ENCODE peak calls at places on chromosomes 7 and 10, in five cellular contexts. E, C, Z, L and G are unnamed samples.

GRCh38 chr10:88892223-88892967 is 12.3 kb downstream of the STAMBPL1 start:
- DNase-seq in Z (no peak), L (no peak), E (no peak), C (no peak), G (no peak)

GRCh38 chr10:48533951-48534720 is 70.7 kb downstream of the ARHGAP22 start:
- DNase-seq in E (no peak), Z (no peak), C (no peak), L (no peak), G (no peak)

GRCh38 chr10:70272925-70273316 is 10.9 kb downstream of the NPFFR1 start:
- DNase-seq in L (peak; percentile 37), Z (peak; percentile 73), E (no peak), C (peak; percentile 11), G (no peak)

GRCh38 chr7:7639847-7640220 is 718 bp upstream of the UMAD1 start:
- DNase-seq in L (peak; percentile 29), Z (peak; percentile 71), E (no peak), C (no peak), G (no peak)

GRCh38 chr7:77426521-77427051 is 10.4 kb upstream of the GSAP start:
- DNase-seq in L (no peak), Z (no peak), C (no peak), E (no peak), G (no peak)

GRCh38 chr7:25727876-25728275 is 424.1 kb upstream of the NFE2L3 start:
- DNase-seq in L (no peak), Z (no peak), E (no peak), C (no peak), G (no peak)

GRCh38 chr7:95758187-95758586 is 14.2 kb upstream of the DYNC1I1 start:
- DNase-seq in L (no peak), Z (no peak), E (no peak), C (no peak), G (no peak)

GRCh38 chr7:16801111-16801542 is 3.7 kb downstream of the AGR2 start:
- DNase-seq in E (no peak), C (no peak), Z (peak; percentile 43), L (peak; percentile 80), G (no peak)

GRCh38 chr10:28155726-28156125 is 147.1 kb downstream of the MPP7 start:
- DNase-seq in Z (no peak), L (no peak), E (no peak), C (no peak), G (no peak)

GRCh38 chr7:43105521-43106120 is 6.8 kb upstream of the HECW1 start:
- DNase-seq in E (no peak), Z (no peak), C (no peak), L (no peak), G (no peak)

GRCh38 chr7:69962077-69962855 is 364.0 kb downstream of the AUTS2 start:
- DNase-seq in E (peak; percentile 13), Z (no peak), C (no peak), L (no peak), G (no peak)

GRCh38 chr10:2782265-2782664 is 285.1 kb upstream of the PFKP start:
- DNase-seq in Z (no peak), L (no peak), E (no peak), C (no peak), G (no peak)

GRCh38 chr7:33494473-33494872 is 365.1 kb downstream of the BBS9 start:
- DNase-seq in C (no peak), E (no peak), Z (no peak), L (no peak), G (no peak)

GRCh38 chr7:155277385-155277994 is 20.2 kb upstream of the INSIG1 start:
- DNase-seq in Z (no peak), E (no peak), C (no peak), L (no peak), G (no peak)

GRCh38 chr10:43255644-43256431 is 11.0 kb downstream of the RASGEF1A start:
- DNase-seq in L (peak; percentile 34), Z (peak; percentile 68), C (no peak), E (no peak), G (no peak)

GRCh38 chr7:156209087-156209486 is 396.8 kb upstream of the SHH start:
- DNase-seq in L (no peak), E (no peak), C (no peak), Z (no peak), G (no peak)

GRCh38 chr7:27605689-27606269 is 56.9 kb downstream of the HIBADH start:
- DNase-seq in C (no peak), E (no peak), Z (peak; percentile 28), L (peak; percentile 55), G (no peak)

GRCh38 chr10:88032566-88032965 is 169.1 kb downstream of the PTEN start:
- DNase-seq in Z (no peak), E (no peak), L (no peak), C (no peak), G (no peak)

GRCh38 chr7:142485617-142486226 is 227.9 kb upstream of the PRSS58 start:
- DNase-seq in C (no peak), Z (no peak), L (peak; percentile 9), E (no peak), G (no peak)

GRCh38 chr7:34034728-34035127 is 129.4 kb downstream of the BMPER start:
- DNase-seq in L (no peak), Z (no peak), C (no peak), E (no peak), G (no peak)

GRCh38 chr7:28142650-28143049 is 37.9 kb downstream of the JAZF1 start:
- DNase-seq in C (no peak), L (no peak), E (no peak), Z (no peak), G (no peak)

GRCh38 chr7:19116121-19117080 is 1.0 kb downstream of the TWIST1 start:
- DNase-seq in Z (no peak), E (peak; percentile 20), C (no peak), L (peak; percentile 25), G (peak; percentile 22)

GRCh38 chr10:102888048-102888447 is 18.8 kb downstream of the AS3MT start:
- DNase-seq in Z (no peak), E (no peak), L (no peak), C (no peak), G (no peak)

GRCh38 chr10:10938676-10939075 is 79.0 kb upstream of the CELF2 start:
- DNase-seq in L (no peak), Z (no peak), E (no peak), C (no peak), G (no peak)

GRCh38 chr7:83413831-83414230 is 235.1 kb downstream of the SEMA3E start:
- DNase-seq in C (no peak), E (no peak), Z (no peak), L (no peak), G (no peak)

GRCh38 chr7:99272476-99273045 is at the start of gene MYH16:
- DNase-seq in Z (no peak), C (no peak), L (no peak), E (no peak), G (no peak)

GRCh38 chr7:157432541-157432956 is 95.7 kb downstream of the DNAJB6 start:
- DNase-seq in L (peak; percentile 83), C (peak; percentile 59), E (no peak), Z (no peak), G (no peak)

GRCh38 chr7:26291699-26292538 is at the start of gene SNX10:
- DNase-seq in E (peak; percentile 35), L (peak; percentile 63), C (peak; percentile 62), Z (peak; percentile 91), G (peak; percentile 27)

GRCh38 chr10:61752111-61753011 is 89.6 kb downstream of the CABCOCO1 start:
- DNase-seq in C (no peak), E (no peak), L (no peak), Z (peak; percentile 18), G (no peak)
- H3K27ac ChIP-seq in C (no peak overlapping the region), E (peak overlapping the region; percentile 13), L (no peak overlapping the region), Z (no peak overlapping the region), G (peak overlapping the region; percentile 67)

DNA sequence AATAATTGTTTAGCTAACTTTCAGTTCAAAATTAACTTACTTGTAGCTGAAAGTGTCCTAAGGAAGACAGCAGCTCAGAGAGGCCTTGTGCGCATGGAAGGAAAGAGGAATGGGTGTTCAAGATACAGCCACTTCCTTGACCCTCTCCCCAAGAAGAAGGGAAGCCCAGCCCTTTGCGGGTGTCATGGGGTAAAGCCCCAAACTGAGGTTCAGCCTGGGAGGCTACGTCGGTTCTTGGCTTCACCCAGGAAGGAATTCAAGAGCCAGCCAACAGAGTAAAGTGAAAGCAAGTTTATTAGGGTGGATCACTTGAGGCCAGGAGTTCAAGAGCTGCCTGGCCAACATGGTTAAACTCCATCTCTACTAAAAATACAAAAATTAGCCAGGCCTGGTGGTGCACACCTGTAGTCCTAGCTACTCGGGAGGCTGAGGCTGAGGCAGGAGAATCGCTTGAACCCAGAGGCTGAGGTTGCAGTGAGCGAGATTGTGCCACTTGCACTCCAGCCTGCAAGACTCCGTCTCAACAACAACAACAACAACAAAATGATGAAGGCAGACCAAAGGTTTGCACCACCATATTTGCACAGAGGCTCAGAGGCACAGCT is 15.9 kb downstream of the GPRIN2 start:
- DNase-seq in Z (no peak), L (no peak), C (no peak), E (peak; percentile 2), G (peak; percentile 52)
- H3K27ac ChIP-seq in Z (no peak overlapping the region), L (peak overlapping the region; percentile 97), C (no peak overlapping the region), E (no peak overlapping the region), G (peak overlapping the region; percentile 24)

DNA sequence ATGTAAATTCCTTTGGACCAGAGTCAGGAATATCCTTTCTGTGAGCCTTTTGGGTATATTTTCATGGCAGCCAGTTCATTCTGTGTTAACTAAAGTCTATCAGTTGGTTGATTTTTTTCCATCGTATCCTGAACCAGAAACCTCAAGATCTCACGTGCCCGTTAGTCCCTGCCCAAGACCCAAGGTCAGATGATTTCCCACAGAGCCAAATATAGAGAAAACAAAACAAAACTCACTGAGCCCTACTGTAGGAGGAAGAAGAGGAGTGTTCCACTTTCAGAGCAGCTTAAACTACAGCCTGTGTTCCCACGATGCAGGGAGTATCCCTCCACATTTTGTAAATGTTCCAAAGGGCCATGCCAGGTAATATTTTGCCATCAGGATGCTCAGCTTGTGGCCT is 96.0 kb upstream of the ADO start:
- DNase-seq in E (no peak), C (no peak), Z (no peak), L (no peak), G (no peak)
- H3K27ac ChIP-seq in E (no peak overlapping the region), C (no peak overlapping the region), Z (no peak overlapping the region), L (no peak overlapping the region), G (no peak overlapping the region)

DNA sequence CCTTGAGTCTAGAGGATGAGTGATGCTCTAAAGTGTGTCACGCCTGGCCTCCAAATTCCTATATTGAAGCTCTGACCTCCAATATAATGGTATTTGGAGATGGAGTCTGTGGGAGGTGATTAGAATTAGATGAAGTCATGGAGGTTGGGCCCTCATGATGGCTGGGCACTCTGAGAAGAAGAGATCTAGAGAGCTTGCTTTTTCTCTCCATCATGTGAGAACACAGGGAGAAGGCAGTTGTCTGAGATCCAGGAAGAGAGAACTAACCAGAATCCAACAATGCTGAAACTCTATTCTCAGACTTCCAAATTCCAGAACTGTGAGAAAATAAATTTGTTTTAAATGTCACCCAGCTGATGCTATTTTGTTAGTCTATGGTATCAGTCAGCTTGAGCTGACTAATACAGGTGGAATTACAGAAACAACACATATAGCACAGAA is 15.1 kb downstream of the RNF216 start:
- DNase-seq in C (no peak), L (no peak), E (no peak), Z (no peak), G (no peak)
- H3K27ac ChIP-seq in C (no peak overlapping the region), L (no peak overlapping the region), E (no peak overlapping the region), Z (no peak overlapping the region), G (peak overlapping the region; percentile 31)